ENCODE peak calls at places on chromosome 20, in ten cellular contexts. Y is kidney, F is type B pancreatic cell, K is fibroblast of mammary gland, R is HCT116, H is left ventricle myocardium inferior, X is GM13976, I is bronchial epithelial cell, B is neural progenitor cell, O is AG10803. C is an unnamed sample.

GRCh38 chr20:59165794-59166709 is 2.4 kb downstream of the ZNF831 start:
- DNase-seq in Y (no peak), F (no peak), K (no peak), R (no peak), H (no peak), X (no peak), I (no peak), B (no peak), O (no peak), C (no peak)

GRCh38 chr20:25508083-25508770 is 77.1 kb downstream of the NINL start:
- DNase-seq in Y (peak; percentile 79), F (no peak), K (peak; percentile 70), R (no peak), H (no peak), X (no peak), I (peak; percentile 18), B (no peak), O (peak; percentile 37), C (no peak)

GRCh38 chr20:7775072-7775471 is 165.2 kb downstream of the HAO1 start:
- DNase-seq in Y (no peak), F (no peak), K (peak; percentile 9), R (no peak), H (no peak), X (no peak), I (no peak), B (no peak), O (peak; percentile 69), C (no peak)

GRCh38 chr20:63066506-63067265 is 59.9 kb upstream of the BHLHE23 start:
- DNase-seq in Y (peak; percentile 55), F (no peak), K (no peak), R (no peak), H (peak; percentile 9), X (no peak), I (no peak), B (no peak), O (no peak), C (no peak)

GRCh38 chr20:25310921-25311728 is 63.2 kb downstream of the PYGB start:
- DNase-seq in Y (peak; percentile 39), F (no peak), K (peak; percentile 88), R (no peak), H (no peak), X (no peak), I (no peak), B (no peak), O (peak; percentile 94), C (no peak)

GRCh38 chr20:46220808-46221207 is 87.5 kb downstream of the CDH22 start:
- DNase-seq in Y (no peak), F (no peak), K (no peak), R (peak; percentile 75), H (no peak), X (no peak), I (no peak), B (peak; percentile 95), O (no peak), C (no peak)

GRCh38 chr20:14341782-14342181 is 4.4 kb upstream of the FLRT3 start:
- DNase-seq in Y (no peak), F (no peak), K (peak; percentile 10), R (no peak), H (no peak), X (no peak), I (no peak), B (no peak), O (no peak), C (no peak)

GRCh38 chr20:46200582-46201570 is 82.8 kb downstream of the CD40 start:
- DNase-seq in Y (no peak), F (no peak), K (no peak), R (no peak), H (no peak), X (no peak), I (no peak), B (peak; percentile 79), O (no peak), C (no peak)

GRCh38 chr20:24483435-24484080 is 14.1 kb downstream of the SYNDIG1 start:
- DNase-seq in Y (no peak), F (no peak), K (no peak), R (no peak), H (no peak), X (no peak), I (no peak), B (no peak), O (no peak), C (no peak)

GRCh38 chr20:40743172-40743775 is 54.2 kb upstream of the MAFB start:
- DNase-seq in Y (no peak), F (no peak), K (no peak), R (no peak), H (no peak), X (no peak), I (no peak), B (no peak), O (no peak), C (no peak)

GRCh38 chr20:10111144-10111771 is 76.5 kb downstream of the ANKEF1 start:
- DNase-seq in Y (no peak), F (no peak), K (no peak), R (no peak), H (no peak), X (no peak), I (peak; percentile 40), B (no peak), O (no peak), C (peak; percentile 72)

GRCh38 chr20:48879609-48880008 is 41.9 kb upstream of the ARFGEF2 start:
- DNase-seq in Y (no peak), F (no peak), K (no peak), R (no peak), H (no peak), X (no peak), I (peak; percentile 20), B (no peak), O (peak; percentile 25), C (no peak)

GRCh38 chr20:5720696-5721095 is 29.5 kb upstream of the SHLD1 start:
- DNase-seq in Y (no peak), F (no peak), K (no peak), R (no peak), H (no peak), X (no peak), I (no peak), B (no peak), O (no peak), C (no peak)

GRCh38 chr20:25222461-25223178 is 25.3 kb upstream of the PYGB start:
- DNase-seq in Y (peak; percentile 65), F (no peak), K (no peak), R (no peak), H (no peak), X (no peak), I (no peak), B (no peak), O (no peak), C (no peak)

GRCh38 chr20:38321959-38322598 is 18.1 kb downstream of the BPI start:
- DNase-seq in Y (no peak), F (no peak), K (peak; percentile 73), R (peak; percentile 26), H (no peak), X (no peak), I (peak; percentile 51), B (peak; percentile 75), O (peak; percentile 70), C (no peak)

GRCh38 chr20:41221614-41222218 is 84.4 kb downstream of the PLCG1 start:
- DNase-seq in Y (no peak), F (no peak), K (no peak), R (no peak), H (no peak), X (no peak), I (no peak), B (no peak), O (no peak), C (no peak)

GRCh38 chr20:13231031-13231752 is 10.1 kb downstream of the ISM1 start:
- DNase-seq in Y (no peak), F (no peak), K (peak; percentile 67), R (no peak), H (no peak), X (no peak), I (peak; percentile 84), B (no peak), O (no peak), C (no peak)

GRCh38 chr20:58099291-58099915 is 129.1 kb downstream of the ANKRD60 start:
- DNase-seq in Y (no peak), F (no peak), K (no peak), R (no peak), H (no peak), X (no peak), I (no peak), B (no peak), O (no peak), C (no peak)

GRCh38 chr20:51801220-51801991 is 915 bp downstream of the SALL4 start:
- DNase-seq in Y (no peak), F (no peak), K (no peak), R (no peak), H (no peak), X (peak; percentile 37), I (no peak), B (peak; percentile 78), O (no peak), C (no peak)

GRCh38 chr20:309306-309840 is 12.0 kb downstream of the ZCCHC3 start:
- DNase-seq in Y (no peak), F (no peak), K (peak; percentile 50), R (no peak), H (no peak), X (no peak), I (no peak), B (no peak), O (peak; percentile 48), C (no peak)
- TF ChIP-seq CTCF in Y (no peak), F (no peak), K (no peak), R (no peak), H (no peak), X (no peak), I (no peak), B (no peak), O (peak; percentile 17), C (no peak)

GRCh38 chr20:17648782-17649730 is 33.0 kb downstream of the RRBP1 start:
- DNase-seq in Y (no peak), F (no peak), K (no peak), R (no peak), H (no peak), X (peak; percentile 71), I (no peak), B (peak; percentile 62), O (no peak), C (no peak)
- TF ChIP-seq CTCF in Y (peak; percentile 38), F (peak; percentile 64), K (peak; percentile 19), R (peak; percentile 64), H (peak; percentile 60), X (peak; percentile 24), I (peak; percentile 70), B (peak; percentile 52), O (peak; percentile 35), C (peak; percentile 46)

DNA sequence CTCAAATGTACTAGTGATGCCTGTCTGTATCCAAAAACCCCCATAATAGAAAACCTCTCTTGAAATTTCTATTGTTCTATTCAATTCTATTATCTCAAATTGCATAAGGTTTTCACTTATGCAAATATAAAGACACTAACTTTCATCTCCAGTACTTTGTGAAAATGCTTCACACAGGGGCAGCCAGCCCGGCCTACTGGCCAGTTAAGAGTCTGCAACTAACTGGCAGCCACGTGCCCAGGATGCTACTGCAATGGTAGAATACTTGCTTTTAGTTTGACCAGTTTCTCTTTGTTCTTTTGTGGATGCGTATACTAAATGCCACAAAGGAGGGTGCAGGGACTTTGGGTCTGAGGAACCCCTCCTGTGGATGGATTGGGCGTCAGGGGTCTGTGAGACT is 557.9 kb upstream of the JAG1 start:
- DNase-seq in Y (no peak), F (no peak), K (no peak), R (no peak), H (no peak), X (no peak), I (no peak), B (no peak), O (no peak), C (no peak)
- TF ChIP-seq CTCF in Y (no peak), F (no peak), K (no peak), R (peak; percentile 15), H (no peak), X (no peak), I (no peak), B (peak; percentile 14), O (no peak), C (no peak)

GRCh38 chr20:19789446-19789845 is 31.4 kb downstream of the RIN2 start:
- DNase-seq in Y (no peak), F (no peak), K (no peak), R (no peak), H (no peak), X (no peak), I (no peak), B (peak; percentile 45), O (no peak), C (no peak)
- TF ChIP-seq CTCF in Y (no peak), F (no peak), K (no peak), R (no peak), H (no peak), X (no peak), I (no peak), B (no peak), O (no peak), C (no peak)

C was measured in Peyer's patch.